ENCODE peak calls at places on chromosomes 13 and 19, in four cellular contexts. R, T, H and P are unnamed samples.

GRCh38 chr13:85283408-85283807 is 515.8 kb downstream of the SLITRK6 start:
- DNase-seq in R (no peak), T (no peak), H (no peak), P (no peak)

GRCh38 chr13:111494641-111495040 is 174.2 kb downstream of the TEX29 start:
- DNase-seq in R (no peak), T (no peak), H (no peak), P (peak; percentile 2)

GRCh38 chr13:27170521-27171243 is 929 bp downstream of the USP12 start:
- DNase-seq in R (peak; percentile 50), T (peak; percentile 85), H (peak; percentile 70), P (peak; percentile 73)

GRCh38 chr19:752652-753517 is 2.0 kb downstream of the MISP start:
- DNase-seq in R (peak; percentile 34), T (peak; percentile 99), H (peak; percentile 77), P (no peak)

GRCh38 chr13:20125129-20125782 is 35.6 kb downstream of the GJA3 start:
- DNase-seq in R (no peak), T (peak; percentile 90), H (no peak), P (no peak)

GRCh38 chr13:41500501-41500900 is 43.2 kb downstream of the RGCC start:
- DNase-seq in R (no peak), T (no peak), H (no peak), P (no peak)

GRCh38 chr19:13172335-13173128 is 22.3 kb downstream of the IER2 start:
- DNase-seq in R (peak; percentile 77), T (peak; percentile 92), H (peak; percentile 82), P (no peak)

GRCh38 chr13:41700790-41701310 is 243.5 kb downstream of the RGCC start:
- DNase-seq in R (peak; percentile 39), T (peak; percentile 2), H (no peak), P (no peak)

GRCh38 chr13:51070005-51070649 is 40.9 kb downstream of the C13orf42 start:
- DNase-seq in R (peak; percentile 88), T (peak; percentile 90), H (peak; percentile 86), P (peak; percentile 74)

GRCh38 chr13:51945149-51945548 is 66.1 kb downstream of the ATP7B start:
- DNase-seq in R (no peak), T (no peak), H (no peak), P (no peak)

GRCh38 chr19:18156841-18157464 is 4.0 kb downstream of the PIK3R2 start:
- DNase-seq in R (peak; percentile 96), T (peak; percentile 98), H (peak; percentile 91), P (no peak)

GRCh38 chr19:23002690-23003422 is at the start of gene ZNF728:
- DNase-seq in R (peak; percentile 55), T (peak; percentile 22), H (peak; percentile 85), P (no peak)

GRCh38 chr19:44657211-44657921 is 13.7 kb downstream of the PVR start:
- DNase-seq in R (peak; percentile 75), T (peak; percentile 97), H (peak; percentile 81), P (peak; percentile 72)

GRCh38 chr13:53010374-53011105 is 18.1 kb upstream of the OLFM4 start:
- DNase-seq in R (peak; percentile 81), T (no peak), H (no peak), P (no peak)

GRCh38 chr19:29162694-29163093 is 50.3 kb downstream of the UQCRFS1 start:
- DNase-seq in R (no peak), T (no peak), H (no peak), P (no peak)

GRCh38 chr13:21117104-21117809 is 55.9 kb upstream of the LATS2 start:
- DNase-seq in R (no peak), T (no peak), H (no peak), P (no peak)

GRCh38 chr13:52070929-52071523 is 46.5 kb downstream of the UTP14C start:
- DNase-seq in R (no peak), T (peak; percentile 66), H (no peak), P (peak; percentile 21)

GRCh38 chr13:44304433-44304725 is 69.2 kb upstream of the SERP2 start:
- DNase-seq in R (no peak), T (no peak), H (no peak), P (no peak)

GRCh38 chr19:48975947-48976847 is 11.1 kb downstream of the FTL start:
- DNase-seq in R (no peak), T (peak; percentile 71), H (no peak), P (peak; percentile 46)

GRCh38 chr19:1411255-1412191 is 4.1 kb downstream of the DAZAP1 start:
- DNase-seq in R (peak; percentile 49), T (peak; percentile 98), H (peak; percentile 90), P (no peak)

GRCh38 chr13:40129467-40129866 is 474.0 kb downstream of the COG6 start:
- DNase-seq in R (no peak), T (no peak), H (no peak), P (no peak)
- H3K4me3 ChIP-seq in R (no peak overlapping the region), T (no peak overlapping the region), H (no peak overlapping the region), P (no peak overlapping the region)

DNA sequence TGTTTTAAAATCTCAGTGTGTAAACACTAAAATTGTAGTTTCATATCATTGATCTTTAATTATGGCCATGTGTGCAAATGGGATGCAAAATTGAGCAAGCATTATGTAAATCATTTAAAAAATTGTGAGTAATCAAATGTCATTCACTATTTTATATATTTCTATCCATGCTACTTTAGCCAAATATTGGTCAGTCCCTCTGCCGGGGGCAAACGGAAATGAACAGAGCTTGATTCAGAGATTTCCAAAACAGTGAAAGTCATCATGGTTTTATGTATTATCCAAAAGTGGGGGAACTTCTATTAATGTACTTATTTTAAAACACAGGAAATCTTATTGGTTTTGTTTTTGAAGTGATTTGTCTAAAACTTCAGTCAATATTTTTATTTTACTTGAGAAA is 219.1 kb downstream of the IRS2 start:
- DNase-seq in R (no peak), T (no peak), H (no peak), P (no peak)
- TF ChIP-seq CTCF in R (no peak), T (peak; percentile 13), H (no peak), P (no peak)

GRCh38 chr13:34935841-34936240 is 6.2 kb upstream of the NBEA start:
- DNase-seq in R (no peak), T (no peak), H (no peak), P (no peak)
- H3K4me3 ChIP-seq in R (no peak overlapping the region), T (no peak overlapping the region), H (no peak overlapping the region), P (no peak overlapping the region)

DNA sequence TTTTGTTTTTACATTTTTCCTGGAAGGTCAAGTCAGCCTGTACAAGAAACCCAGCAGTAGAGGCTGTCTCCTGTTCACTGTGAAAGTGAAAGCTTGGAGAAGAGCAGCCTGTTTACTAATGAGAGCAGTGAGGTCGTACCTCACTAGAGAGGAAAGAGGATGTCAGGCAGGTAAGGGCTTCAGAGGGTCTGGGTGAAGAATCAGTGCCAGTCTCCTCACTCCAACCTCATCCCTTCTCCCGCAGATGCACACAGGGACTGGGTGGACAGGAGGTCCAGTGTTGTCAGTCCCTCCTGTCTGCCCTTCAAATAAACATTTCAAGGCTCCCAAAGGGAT is 462.5 kb downstream of the KLF5 start:
- DNase-seq in R (no peak), T (no peak), H (no peak), P (no peak)
- TF ChIP-seq CTCF in R (no peak), T (no peak), H (no peak), P (no peak)

DNA sequence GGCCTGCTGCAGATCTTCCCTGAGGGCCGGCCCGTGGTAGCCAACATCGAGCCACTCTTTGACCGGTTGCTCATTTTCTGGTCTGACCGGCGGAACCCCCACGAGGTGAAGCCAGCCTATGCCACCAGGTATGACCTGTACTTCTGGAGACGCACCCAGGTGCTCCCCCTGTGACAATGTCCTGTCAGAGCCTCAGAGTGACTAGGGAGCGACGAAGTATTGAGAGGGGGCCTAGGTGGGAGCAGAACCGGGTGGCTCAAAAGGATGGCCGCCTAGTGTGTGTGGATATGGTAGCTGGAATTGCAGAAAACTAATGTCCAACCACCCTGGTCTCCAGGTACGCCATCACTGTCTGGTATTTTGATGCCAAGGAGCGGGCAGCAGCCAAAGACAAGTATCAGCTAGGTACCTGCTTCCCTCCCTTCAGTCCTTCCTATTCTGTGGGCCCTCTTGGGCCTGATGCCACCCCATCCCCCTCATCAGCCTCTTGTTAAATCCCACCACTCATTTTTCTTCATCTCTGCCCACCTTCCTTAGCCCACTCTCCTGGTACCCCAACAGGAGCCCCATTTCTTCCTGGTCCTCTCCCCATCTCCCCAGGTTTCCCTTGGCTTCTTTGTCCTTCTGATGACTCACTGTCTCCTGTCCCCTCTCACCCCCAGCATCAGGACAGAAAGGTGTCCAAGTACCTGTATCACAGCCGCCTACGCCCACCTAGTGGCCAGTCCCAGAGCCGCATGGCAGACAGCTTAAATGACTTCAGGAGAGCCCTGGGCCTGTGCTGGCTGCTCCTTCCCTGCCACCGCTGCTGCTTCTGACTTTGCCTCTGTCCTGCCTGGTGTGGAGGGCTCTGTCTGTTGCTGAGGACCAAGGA is 8.4 kb downstream of the EGLN2 start:
- DNase-seq in R (no peak), T (peak; percentile 75), H (no peak), P (peak; percentile 73)
- H3K4me3 ChIP-seq in R (no peak overlapping the region), T (no peak overlapping the region), H (peak overlapping the region; percentile 22), P (no peak overlapping the region)

GRCh38 chr19:46859637-46860124 is 1.1 kb upstream of the ARHGAP35 start:
- DNase-seq in R (peak; percentile 65), T (peak; percentile 58), H (peak; percentile 93), P (no peak)

GRCh38 chr19:46860846-46861690 is at the start of gene ARHGAP35:
- DNase-seq in R (peak; percentile 34), T (peak; percentile 96), H (peak; percentile 56), P (no peak)

GRCh38 chr19:46862504-46862835 is 1.7 kb downstream of the ARHGAP35 start:
- DNase-seq in R (no peak), T (peak; percentile 71), H (no peak), P (no peak)

GRCh38 chr19:46861691-46862503 is 1.1 kb downstream of the ARHGAP35 start:
- DNase-seq in R (peak; percentile 45), T (peak; percentile 67), H (peak; percentile 56), P (no peak)

GRCh38 chr19:46860125-46860845 is 512 bp upstream of the ARHGAP35 start:
- DNase-seq in R (peak; percentile 99), T (peak; percentile 98), H (peak; percentile 99), P (peak; percentile 99)
- TF ChIP-seq CTCF in R (peak; percentile 12), T (no peak), H (no peak), P (no peak)